ENCODE peak calls at places on chromosomes 11 and 22, in eight cellular contexts. T is right lobe of liver, N is fibroblast of the aortic adventitia, Z is heart right ventricle, H is activated B cell treated with CpG ODN at 0.5 μM for 24 hours, S is endothelial cell, C is cardiac muscle cell, R is heart left ventricle. M is an unnamed sample.

GRCh38 chr11:75768112-75768908 is at the start of gene DGAT2:
- DNase-seq in T (peak), C (peak), H (peak), N (peak), Z (peak), S (peak), R (peak), M (no peak)

GRCh38 chr22:41603873-41604332 is 14.3 kb upstream of the PMM1 start:
- DNase-seq in H (no peak), S (no peak), C (no peak), Z (no peak), R (no peak), N (no peak), T (no peak), M (no peak)

GRCh38 chr11:61841636-61842332 is 13.7 kb downstream of the FADS2 start:
- DNase-seq in T (no peak), H (no peak), S (no peak), R (peak), Z (peak), C (no peak), N (no peak), M (peak)

GRCh38 chr11:99739464-99740089 is 718.8 kb downstream of the CNTN5 start:
- DNase-seq in T (no peak), H (no peak), Z (no peak), C (peak), R (no peak), S (peak), N (peak), M (no peak)

GRCh38 chr22:41446057-41446501 is 522 bp downstream of the TOB2 start:
- DNase-seq in R (peak), T (peak), Z (peak), N (peak), H (no peak), S (peak), C (no peak), M (peak)

GRCh38 chr11:76792505-76793264 is 9.5 kb downstream of the TSKU start:
- DNase-seq in T (no peak), N (no peak), H (no peak), C (no peak), R (no peak), S (no peak), Z (no peak), M (no peak)

GRCh38 chr11:9752091-9752490 is 88.2 kb downstream of the SWAP70 start:
- DNase-seq in H (no peak), S (no peak), Z (no peak), T (no peak), N (peak), R (peak), C (peak), M (no peak)

GRCh38 chr22:24402460-24403192 is 24.8 kb upstream of the ADORA2A start:
- DNase-seq in N (peak), S (no peak), Z (peak), H (no peak), R (peak), C (peak), T (peak), M (no peak)

GRCh38 chr11:70506986-70507385 is 108.7 kb downstream of the CTTN start:
- DNase-seq in N (no peak), R (no peak), Z (no peak), C (no peak), S (no peak), H (no peak), T (peak), M (peak)

GRCh38 chr22:30208631-30209603 is 37.6 kb downstream of the LIF start:
- DNase-seq in R (peak), H (no peak), N (peak), C (peak), S (no peak), T (peak), Z (peak), M (peak)

GRCh38 chr22:32331236-32331917 is 26.3 kb upstream of the RFPL3 start:
- DNase-seq in H (no peak), N (no peak), T (no peak), S (no peak), R (no peak), C (no peak), Z (no peak), M (peak)

GRCh38 chr11:21505070-21505469 is 687.8 kb upstream of the ANO5 start:
- DNase-seq in T (no peak), C (no peak), Z (no peak), N (no peak), R (no peak), H (no peak), S (no peak), M (no peak)

GRCh38 chr22:22536916-22537315 is 16.8 kb upstream of the ZNF280A start:
- DNase-seq in H (no peak), N (no peak), T (no peak), Z (no peak), S (no peak), R (no peak), C (no peak), M (no peak)

GRCh38 chr11:72238040-72238450 is 5.9 kb downstream of the PHOX2A start:
- DNase-seq in C (peak), N (peak), S (peak), R (peak), Z (peak), H (no peak), T (no peak), M (no peak)

GRCh38 chr22:36317658-36318271 is 64.8 kb downstream of the APOL1 start:
- DNase-seq in R (no peak), T (no peak), Z (no peak), C (no peak), S (no peak), H (no peak), N (no peak), M (no peak)

GRCh38 chr11:36364551-36364950 is 68.5 kb downstream of the PRR5L start:
- DNase-seq in T (no peak), R (no peak), H (no peak), N (no peak), C (no peak), S (no peak), Z (no peak), M (no peak)

GRCh38 chr11:77127674-77127968 is 425 bp upstream of the MYO7A start:
- DNase-seq in C (no peak), S (no peak), T (no peak), H (no peak), N (no peak), R (no peak), Z (no peak), M (no peak)

GRCh38 chr22:50546326-50547230 is 879 bp downstream of the KLHDC7B start:
- DNase-seq in R (no peak), N (no peak), S (no peak), C (no peak), H (no peak), Z (no peak), T (no peak), M (peak)

GRCh38 chr11:65477271-65478029 is 21.4 kb upstream of the MALAT1 start:
- DNase-seq in C (peak), T (peak), Z (peak), H (peak), R (peak), S (peak), N (peak), M (peak)
- TF ChIP-seq CTCF in C (no peak), T (no peak), Z (no peak), H (no peak), R (no peak), S (no peak), N (no peak), M (no peak)

GRCh38 chr11:64869571-64870175 is 8.7 kb downstream of the EHD1 start:
- DNase-seq in N (no peak), C (no peak), Z (no peak), S (no peak), R (no peak), H (no peak), T (no peak), M (no peak)
- TF ChIP-seq CTCF in N (peak), C (peak), Z (peak), S (no peak), R (peak), H (no peak), T (no peak), M (peak)

GRCh38 chr11:48107188-48107704 is 109.4 kb upstream of the OR4B1 start:
- DNase-seq in N (peak), T (no peak), C (no peak), Z (no peak), H (peak), R (no peak), S (no peak), M (no peak)

GRCh38 chr11:48110509-48110766 is 106.2 kb upstream of the OR4B1 start:
- DNase-seq in T (no peak), R (no peak), H (no peak), S (no peak), Z (no peak), C (no peak), N (no peak), M (no peak)

GRCh38 chr11:48108231-48109045 is 108.2 kb upstream of the OR4B1 start:
- DNase-seq in R (no peak), T (no peak), C (no peak), S (no peak), N (no peak), H (no peak), Z (no peak), M (no peak)

GRCh38 chr11:48111941-48112340 is 104.7 kb upstream of the OR4B1 start:
- DNase-seq in T (no peak), R (no peak), S (no peak), Z (no peak), C (no peak), N (no peak), H (no peak), M (no peak)

DNA sequence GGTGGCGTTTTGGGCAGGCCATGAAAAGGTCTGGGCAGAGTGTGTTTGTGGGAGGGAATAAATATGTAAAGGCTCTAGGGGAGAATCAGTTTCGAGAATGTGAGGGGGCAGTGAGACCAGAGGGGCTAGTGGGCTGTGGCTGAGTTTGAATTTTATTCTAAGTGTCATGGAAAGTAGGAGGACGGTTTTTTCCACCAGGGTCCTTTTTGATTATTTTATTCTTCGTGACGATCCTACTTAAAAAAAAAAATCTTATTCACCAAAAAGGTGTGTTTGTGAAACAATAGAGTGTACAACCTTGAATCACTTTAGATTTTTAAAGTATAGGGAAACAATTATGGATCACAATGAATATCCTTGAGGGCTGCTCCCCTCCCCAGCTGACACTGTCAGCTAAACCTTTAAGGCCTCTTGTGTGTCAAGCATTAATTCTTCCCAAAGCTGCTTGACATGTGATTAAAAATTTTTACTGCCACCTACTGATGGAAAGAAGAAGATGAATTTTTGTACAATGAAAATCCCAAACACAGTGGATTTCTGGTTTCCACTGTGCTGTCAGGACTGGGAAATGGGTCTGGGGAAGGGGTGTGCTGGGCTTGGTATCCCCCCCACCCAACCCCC is 107.5 kb upstream of the OR4B1 start:
- DNase-seq in S (no peak), R (no peak), C (peak), Z (no peak), T (no peak), H (no peak), N (peak), M (no peak)
- TF ChIP-seq CTCF in S (no peak), R (peak), C (peak), Z (no peak), T (peak), H (no peak), N (peak), M (peak)

DNA sequence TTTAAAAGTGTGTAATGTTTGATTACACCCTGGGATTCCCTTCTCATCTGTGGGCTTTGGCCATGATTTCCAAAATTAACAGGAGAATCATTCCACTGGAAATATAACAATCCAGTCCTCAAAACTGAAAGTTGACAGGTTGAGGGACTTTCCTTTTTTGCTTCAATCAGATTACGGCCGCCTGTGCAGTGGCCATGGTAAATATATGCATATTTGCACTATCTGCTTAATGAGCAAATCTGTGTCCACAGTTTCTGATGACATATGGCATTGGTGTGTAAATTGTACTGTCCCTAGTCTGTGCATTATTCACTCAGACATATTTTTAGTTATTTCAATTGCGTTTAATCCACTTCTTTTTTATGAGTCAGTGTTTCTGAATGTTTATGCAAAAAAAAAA is 76.7 kb upstream of the MTNR1B start:
- DNase-seq in H (no peak), C (no peak), Z (no peak), S (no peak), T (no peak), R (no peak), N (no peak), M (no peak)
- TF ChIP-seq CTCF in H (no peak), C (no peak), Z (no peak), S (no peak), T (no peak), R (no peak), N (no peak), M (no peak)

GRCh38 chr22:19754701-19755144 is 5.9 kb upstream of the TBX1 start:
- DNase-seq in H (no peak), C (no peak), T (no peak), S (no peak), Z (no peak), R (no peak), N (no peak), M (no peak)

GRCh38 chr22:19753996-19754700 is 6.4 kb upstream of the TBX1 start:
- DNase-seq in Z (no peak), T (no peak), S (no peak), H (no peak), C (no peak), R (no peak), N (no peak), M (no peak)

GRCh38 chr22:19755145-19755710 is 5.3 kb upstream of the TBX1 start:
- DNase-seq in Z (no peak), N (no peak), S (no peak), C (no peak), T (no peak), R (no peak), H (no peak), M (no peak)

GRCh38 chr22:19751497-19752245 is 8.9 kb upstream of the TBX1 start:
- DNase-seq in Z (no peak), R (no peak), N (no peak), S (no peak), H (no peak), C (no peak), T (no peak), M (no peak)

DNA sequence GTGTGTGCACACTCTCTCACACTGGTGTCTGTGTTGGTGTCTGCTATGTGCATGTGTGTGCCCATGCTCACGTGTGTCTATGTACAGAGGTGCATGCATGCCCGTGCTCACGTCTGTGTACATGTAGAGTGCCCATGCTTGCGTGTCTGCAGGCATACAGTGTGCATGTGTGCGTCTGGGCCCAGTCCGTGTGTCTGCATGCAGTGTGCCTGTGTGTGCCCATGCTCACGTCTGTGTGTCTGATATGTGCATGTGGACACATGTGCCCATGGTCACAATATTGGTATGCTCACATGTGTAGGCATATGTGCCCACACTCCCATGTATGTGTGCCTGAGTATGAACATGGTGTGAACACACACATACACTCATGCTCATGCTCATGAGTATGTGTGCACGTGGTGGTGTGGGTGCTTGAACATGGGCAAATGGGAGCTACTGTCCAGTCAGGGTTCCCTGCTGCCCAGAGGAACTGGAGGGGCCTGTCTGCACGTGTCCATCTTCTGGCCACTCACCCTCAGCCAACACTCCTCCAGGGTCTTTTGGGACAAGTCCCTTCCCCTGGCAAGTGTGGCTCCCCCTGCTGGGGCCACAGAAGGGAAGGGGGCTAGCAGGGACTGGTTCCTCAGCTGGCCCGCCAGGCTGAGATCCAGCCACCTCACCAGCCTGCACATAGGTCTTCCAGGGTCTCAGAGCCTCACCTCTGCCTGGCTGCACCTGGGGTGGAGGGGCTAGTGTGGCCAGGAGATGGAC is 7.3 kb upstream of the TBX1 start:
- DNase-seq in C (no peak), H (no peak), T (no peak), R (no peak), N (no peak), Z (no peak), S (no peak), M (no peak)
- TF ChIP-seq CTCF in C (peak), H (no peak), T (no peak), R (no peak), N (no peak), Z (no peak), S (no peak), M (peak)

DNA sequence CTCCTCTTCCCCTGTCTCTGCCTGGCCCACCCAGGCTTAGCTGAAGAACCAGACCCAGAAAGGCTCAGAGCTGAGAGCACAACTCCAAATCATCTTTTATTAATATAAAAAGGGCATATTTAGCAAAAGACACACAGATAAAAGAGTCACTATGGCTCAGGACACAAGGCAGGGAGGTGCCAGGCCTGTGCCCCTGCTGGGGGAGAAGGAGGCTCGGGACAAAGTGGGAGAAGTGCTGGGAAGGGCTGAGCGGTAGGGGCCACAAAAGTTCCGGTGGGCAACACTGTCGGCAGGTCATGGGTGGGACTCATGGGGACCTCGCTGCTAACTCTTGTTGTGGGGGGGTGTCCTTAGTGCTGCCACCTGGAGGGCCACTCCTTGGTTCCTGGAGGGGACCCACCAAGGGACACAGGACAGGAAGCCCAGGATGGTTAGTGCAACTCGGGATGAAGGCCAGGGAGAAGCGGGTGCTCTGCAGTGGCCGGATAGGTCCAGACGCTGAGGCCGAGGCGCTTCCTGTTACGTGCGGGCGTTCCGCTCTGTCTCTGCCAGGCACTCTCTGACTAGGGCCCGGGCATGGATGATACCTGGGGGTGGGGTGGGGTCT is 1.4 kb upstream of the PITPNM1 start:
- DNase-seq in H (no peak), N (no peak), S (no peak), R (no peak), T (no peak), Z (no peak), C (no peak), M (no peak)
- TF ChIP-seq CTCF in H (no peak), N (no peak), S (peak), R (peak), T (no peak), Z (peak), C (no peak), M (peak)

GRCh38 chr11:11020747-11021149 is 162.9 kb upstream of the ZBED5 start:
- DNase-seq in Z (no peak), S (no peak), C (no peak), N (peak), R (no peak), H (no peak), T (no peak), M (no peak)

GRCh38 chr11:11020219-11020726 is 162.4 kb upstream of the ZBED5 start:
- DNase-seq in S (no peak), R (no peak), N (no peak), Z (no peak), T (no peak), H (no peak), C (no peak), M (no peak)

GRCh38 chr11:11025087-11025486 is 167.2 kb upstream of the ZBED5 start:
- DNase-seq in H (no peak), Z (no peak), R (no peak), C (no peak), T (no peak), N (peak), S (no peak), M (no peak)

GRCh38 chr11:11027271-11027670 is 169.4 kb upstream of the ZBED5 start:
- DNase-seq in S (no peak), R (no peak), C (peak), Z (no peak), N (peak), H (no peak), T (no peak), M (no peak)

DNA sequence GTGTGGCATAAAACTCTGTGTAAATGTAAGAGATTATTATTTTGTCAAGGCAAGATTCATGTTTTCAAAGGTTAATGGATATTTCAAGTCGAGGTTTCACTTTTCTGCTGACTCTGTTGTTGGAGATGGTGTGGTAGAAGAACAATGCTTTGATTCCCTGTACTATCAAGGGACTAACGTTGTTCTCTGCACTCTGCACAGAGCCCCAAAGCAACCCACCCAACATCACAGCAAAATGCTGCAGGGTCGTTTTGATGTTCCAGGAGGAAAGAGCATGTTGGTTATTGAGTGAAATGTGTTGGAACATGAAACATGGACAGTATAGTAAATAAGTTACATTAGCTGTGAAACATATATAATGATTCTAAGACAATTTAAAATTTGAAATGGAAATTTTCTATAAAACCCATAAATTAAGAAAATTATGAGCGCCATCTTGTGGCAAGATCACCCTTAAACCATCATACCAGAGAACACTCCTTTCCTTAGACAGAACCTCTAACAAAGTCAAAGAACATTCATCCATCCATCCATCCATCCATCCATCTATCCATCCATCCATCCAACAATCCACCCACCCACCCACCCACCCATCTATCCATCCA is 164.4 kb upstream of the ZBED5 start:
- DNase-seq in N (peak), R (no peak), Z (peak), T (no peak), H (no peak), S (no peak), C (peak), M (no peak)
- TF ChIP-seq CTCF in N (peak), R (peak), Z (peak), T (peak), H (peak), S (peak), C (peak), M (peak)

GRCh38 chr11:112023104-112023503 is 2.1 kb upstream of the DLAT start:
- DNase-seq in R (no peak), H (no peak), Z (no peak), S (no peak), T (no peak), N (no peak), C (no peak), M (no peak)
- TF ChIP-seq CTCF in R (no peak), H (no peak), Z (no peak), S (no peak), T (no peak), N (no peak), C (no peak), M (peak)

M was measured in chondrocyte.